ENCODE peak calls at places on chromosomes 6 and 20, in five cellular contexts. J, Y, Q, Z and A are unnamed samples.

GRCh38 chr6:149026530-149026942 is 279.7 kb downstream of the UST start:
- DNase-seq in Y (peak; percentile 72), Z (no peak), J (peak; percentile 94), Q (no peak), A (no peak)

GRCh38 chr6:170174771-170175643 is 115.9 kb downstream of the DLL1 start:
- DNase-seq in J (no peak), Y (no peak), Z (peak; percentile 44), Q (no peak), A (no peak)

GRCh38 chr6:12916001-12916400 is 199.4 kb downstream of the PHACTR1 start:
- DNase-seq in Y (no peak), Z (no peak), J (no peak), Q (no peak), A (no peak)

GRCh38 chr6:10747251-10747972 is at the start of gene TMEM14B:
- DNase-seq in Q (peak; percentile 100), Z (peak; percentile 100), J (peak; percentile 99), Y (peak; percentile 94), A (peak; percentile 100)

GRCh38 chr6:33798343-33798848 is 5.4 kb downstream of the MLN start:
- DNase-seq in Y (no peak), Z (no peak), Q (no peak), J (no peak), A (no peak)

GRCh38 chr20:3887870-3888614 is 1.1 kb upstream of the PANK2 start:
- DNase-seq in Z (no peak), Q (peak; percentile 14), Y (peak; percentile 42), J (peak; percentile 71), A (peak; percentile 69)

GRCh38 chr6:44955145-44955544 is 373.0 kb upstream of the RUNX2 start:
- DNase-seq in Y (no peak), J (no peak), Z (no peak), Q (no peak), A (no peak)

GRCh38 chr6:158536084-158536890 is 23.6 kb upstream of the TMEM181 start:
- DNase-seq in J (peak; percentile 65), Z (peak; percentile 83), Q (peak; percentile 70), Y (peak; percentile 59), A (peak; percentile 92)

GRCh38 chr6:54053893-54054391 is 57.3 kb upstream of the MLIP start:
- DNase-seq in Y (peak; percentile 45), Z (no peak), Q (peak; percentile 59), J (peak; percentile 93), A (no peak)

GRCh38 chr6:84410377-84410776 is 182.9 kb upstream of the CEP162 start:
- DNase-seq in Y (no peak), Z (no peak), Q (no peak), J (no peak), A (no peak)

GRCh38 chr6:160859822-160860221 is 131.7 kb upstream of the MAP3K4 start:
- DNase-seq in Z (no peak), Q (no peak), J (no peak), Y (no peak), A (no peak)

GRCh38 chr6:15423286-15423957 is 177.6 kb downstream of the JARID2 start:
- DNase-seq in J (peak; percentile 32), Z (no peak), Q (no peak), Y (no peak), A (no peak)

GRCh38 chr6:6320901-6321300 is 439 bp upstream of the F13A1 start:
- DNase-seq in Y (no peak), Z (no peak), J (peak; percentile 40), Q (no peak), A (no peak)

GRCh38 chr20:48951646-48952045 is 30.1 kb downstream of the ARFGEF2 start:
- DNase-seq in J (no peak), Z (no peak), Y (no peak), Q (no peak), A (no peak)

GRCh38 chr6:136961848-136962247 is 39.7 kb downstream of the SLC35D3 start:
- DNase-seq in Z (no peak), Y (no peak), J (no peak), Q (no peak), A (no peak)

GRCh38 chr6:3517350-3517749 is 60.5 kb upstream of the SLC22A23 start:
- DNase-seq in J (peak; percentile 94), Z (no peak), Q (no peak), Y (peak; percentile 41), A (no peak)

GRCh38 chr20:36465109-36466080 is 75.9 kb upstream of the MYL9 start:
- DNase-seq in J (peak; percentile 97), Q (no peak), Z (no peak), Y (peak; percentile 83), A (peak; percentile 73)

GRCh38 chr20:20009784-20010253 is 7.3 kb upstream of the NAA20 start:
- DNase-seq in Y (no peak), Q (no peak), J (peak; percentile 26), Z (no peak), A (no peak)

GRCh38 chr6:125511809-125512341 is 210.1 kb upstream of the HDDC2 start:
- DNase-seq in Z (no peak), Q (no peak), J (peak; percentile 27), Y (peak; percentile 2), A (no peak)

GRCh38 chr6:23325065-23325464 is 755.7 kb downstream of the HDGFL1 start:
- DNase-seq in Q (no peak), J (no peak), Z (no peak), Y (no peak), A (no peak)

GRCh38 chr6:33700391-33701050 is 11.0 kb downstream of the UQCC2 start:
- DNase-seq in J (peak; percentile 87), Q (peak; percentile 71), Y (peak; percentile 77), Z (peak; percentile 79), A (peak; percentile 82)

GRCh38 chr20:38961530-38962043 is 557 bp upstream of the DHX35 start:
- DNase-seq in Q (peak; percentile 21), Y (peak; percentile 12), Z (no peak), J (no peak), A (no peak)

GRCh38 chr6:148530394-148530923 is 187.8 kb downstream of the SASH1 start:
- DNase-seq in J (peak; percentile 95), Q (no peak), Z (no peak), Y (peak; percentile 7), A (no peak)

GRCh38 chr6:70811788-70812187 is 144.1 kb downstream of the SMAP1 start:
- DNase-seq in Z (no peak), J (peak; percentile 13), Y (peak; percentile 3), Q (no peak), A (no peak)

GRCh38 chr6:116268589-116269293 is 11.0 kb downstream of the TSPYL1 start:
- DNase-seq in J (peak; percentile 85), Q (no peak), Z (no peak), Y (peak; percentile 73), A (no peak)

GRCh38 chr20:20904171-20904831 is 191.9 kb upstream of the RALGAPA2 start:
- DNase-seq in Q (no peak), J (no peak), Y (no peak), Z (no peak), A (no peak)

GRCh38 chr20:57460781-57461465 is 64.0 kb downstream of the CTCFL start:
- DNase-seq in Z (no peak), J (no peak), Q (no peak), Y (no peak), A (no peak)

GRCh38 chr6:139349464-139350020 is 24.9 kb downstream of the CITED2 start:
- DNase-seq in Q (no peak), Y (no peak), Z (no peak), J (peak; percentile 32), A (no peak)

GRCh38 chr6:133499662-133500061 is 258.5 kb downstream of the EYA4 start:
- DNase-seq in Q (peak; percentile 82), J (no peak), Y (no peak), Z (no peak), A (peak; percentile 18)

GRCh38 chr6:32369678-32370077 is 2.0 kb downstream of the TSBP1 start:
- DNase-seq in Y (peak; percentile 36), J (peak; percentile 94), Z (no peak), Q (no peak), A (no peak)

GRCh38 chr20:23112595-23112994 is 26.5 kb upstream of the CD93 start:
- DNase-seq in Q (no peak), J (no peak), Z (no peak), Y (no peak), A (no peak)

GRCh38 chr6:98295776-98296175 is 538.6 kb upstream of the POU3F2 start:
- DNase-seq in Y (no peak), Q (no peak), Z (no peak), J (no peak), A (no peak)

GRCh38 chr6:165135889-165136288 is 173.5 kb downstream of the C6orf118 start:
- DNase-seq in J (no peak), Y (no peak), Z (no peak), Q (no peak), A (no peak)
- H3K9me3 ChIP-seq in J (peaks cover 4% of the 10 kb centered on the region), Y (no peaks in the 10 kb centered on the region), Z (peaks cover 5% of the 10 kb centered on the region), Q (no peaks in the 10 kb centered on the region), A (peaks cover 2% of the 10 kb centered on the region)

GRCh38 chr6:168372871-168373270 is 53.3 kb upstream of the DACT2 start:
- DNase-seq in Q (no peak), J (no peak), Z (no peak), Y (no peak), A (no peak)

GRCh38 chr6:168374541-168375071 is 55.0 kb upstream of the DACT2 start:
- DNase-seq in Q (no peak), Z (no peak), J (no peak), Y (no peak), A (no peak)

GRCh38 chr6:168371989-168372711 is 52.6 kb upstream of the DACT2 start:
- DNase-seq in Z (no peak), J (no peak), Y (no peak), Q (no peak), A (peak; percentile 36)

GRCh38 chr6:168373389-168373788 is 53.8 kb upstream of the DACT2 start:
- DNase-seq in J (no peak), Y (no peak), Z (no peak), Q (no peak), A (no peak)

GRCh38 chr6:168374051-168374502 is 54.5 kb upstream of the DACT2 start:
- DNase-seq in Y (no peak), Z (no peak), Q (peak; percentile 17), J (no peak), A (peak; percentile 33)
- H3K9me3 ChIP-seq in Y (no peaks in the 10 kb centered on the region), Z (no peaks in the 10 kb centered on the region), Q (no peaks in the 10 kb centered on the region), J (no peaks in the 10 kb centered on the region), A (no peaks in the 10 kb centered on the region)

DNA sequence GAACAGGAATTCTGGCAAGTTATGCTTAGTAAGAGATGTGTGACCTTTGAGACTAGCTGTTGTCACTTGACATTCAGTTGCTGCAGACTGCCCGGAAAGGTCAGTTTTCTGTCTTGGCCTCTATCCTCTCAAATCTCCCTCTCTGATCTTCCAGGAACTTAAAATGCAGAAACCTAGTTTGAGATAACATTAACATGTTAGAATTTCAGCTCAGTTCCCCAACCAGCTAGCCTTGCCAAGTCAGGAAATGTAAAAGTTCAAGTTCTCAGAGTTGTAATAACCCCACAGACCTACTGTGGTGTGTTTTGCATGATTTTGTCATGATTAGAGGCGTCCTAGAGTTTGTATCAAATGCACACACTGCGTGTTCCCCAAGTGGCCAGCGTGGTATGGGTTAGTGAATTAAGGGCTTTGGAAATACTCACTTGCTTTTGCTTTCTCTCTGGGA is 46.6 kb downstream of the DUSP22 start:
- DNase-seq in Q (no peak), Y (no peak), J (no peak), Z (no peak), A (no peak)
- H3K9me3 ChIP-seq in Q (no peaks in the 10 kb centered on the region), Y (no peaks in the 10 kb centered on the region), J (no peaks in the 10 kb centered on the region), Z (no peaks in the 10 kb centered on the region), A (no peaks in the 10 kb centered on the region)

GRCh38 chr20:29790510-29790909 is 1467.0 kb upstream of the DEFB115 start:
- DNase-seq in Y (no peak), Z (no peak), J (no peak), Q (no peak), A (no peak)
- H3K9me3 ChIP-seq in Y (no peaks in the 10 kb centered on the region), Z (peaks cover 5% of the 10 kb centered on the region), J (no peaks in the 10 kb centered on the region), Q (no peaks in the 10 kb centered on the region), A (no peaks in the 10 kb centered on the region)